ENCODE peak calls at places on chromosomes 5 and 9, in six cellular contexts. One of them, this sample, is unnamed. For H3K4me1, the result is how much of the 10 kb centered on the place peaks cover.

GRCh38 chr5:68343421-68343826 is 127.9 kb downstream of the PIK3R1 start:
- DNase-seq in CD8-positive, alpha-beta memory T cell: no peak
- DNase-seq in left ventricle myocardium inferior: peak
- DNase-seq in ovary: no peak
- DNase-seq in uterus: peak
- DNase-seq in heart left ventricle: peak
- DNase-seq in this sample: no peak

GRCh38 chr5:141814064-141814982 is 63.9 kb downstream of the PCDH1 start:
- DNase-seq in CD8-positive, alpha-beta memory T cell: peak
- DNase-seq in left ventricle myocardium inferior: peak
- DNase-seq in ovary: no peak
- DNase-seq in uterus: peak
- DNase-seq in heart left ventricle: peak
- DNase-seq in this sample: peak

GRCh38 chr9:2817987-2818386 is 25.9 kb downstream of the PUM3 start:
- DNase-seq in CD8-positive, alpha-beta memory T cell: no peak
- DNase-seq in left ventricle myocardium inferior: no peak
- DNase-seq in ovary: no peak
- DNase-seq in uterus: no peak
- DNase-seq in heart left ventricle: no peak
- DNase-seq in this sample: no peak

GRCh38 chr9:133992780-133993634 is 883 bp upstream of the VAV2 start:
- DNase-seq in CD8-positive, alpha-beta memory T cell: peak
- DNase-seq in left ventricle myocardium inferior: peak
- DNase-seq in ovary: peak
- DNase-seq in uterus: peak
- DNase-seq in heart left ventricle: peak
- DNase-seq in this sample: peak

GRCh38 chr5:168779333-168779732 is 200.2 kb upstream of the PANK3 start:
- DNase-seq in CD8-positive, alpha-beta memory T cell: no peak
- DNase-seq in left ventricle myocardium inferior: no peak
- DNase-seq in ovary: no peak
- DNase-seq in uterus: no peak
- DNase-seq in heart left ventricle: no peak
- DNase-seq in this sample: no peak

GRCh38 chr9:88184986-88185385 is 46.7 kb upstream of the SPATA31C2 start:
- DNase-seq in CD8-positive, alpha-beta memory T cell: no peak
- DNase-seq in left ventricle myocardium inferior: no peak
- DNase-seq in ovary: no peak
- DNase-seq in uterus: no peak
- DNase-seq in heart left ventricle: no peak
- DNase-seq in this sample: no peak

GRCh38 chr5:44860267-44860666 is 51.5 kb downstream of the MRPS30 start:
- DNase-seq in CD8-positive, alpha-beta memory T cell: peak
- DNase-seq in left ventricle myocardium inferior: no peak
- DNase-seq in ovary: no peak
- DNase-seq in uterus: no peak
- DNase-seq in heart left ventricle: no peak
- DNase-seq in this sample: no peak

GRCh38 chr5:126003309-126003708 is 419.9 kb upstream of the GRAMD2B start:
- DNase-seq in CD8-positive, alpha-beta memory T cell: no peak
- DNase-seq in left ventricle myocardium inferior: peak
- DNase-seq in ovary: peak
- DNase-seq in uterus: peak
- DNase-seq in heart left ventricle: peak
- DNase-seq in this sample: peak

GRCh38 chr5:67182406-67182805 is 14.2 kb downstream of the CD180 start:
- DNase-seq in CD8-positive, alpha-beta memory T cell: no peak
- DNase-seq in left ventricle myocardium inferior: peak
- DNase-seq in ovary: peak
- DNase-seq in uterus: peak
- DNase-seq in heart left ventricle: peak
- DNase-seq in this sample: peak

GRCh38 chr5:137478043-137478442 is 21.1 kb downstream of the SPOCK1 start:
- DNase-seq in CD8-positive, alpha-beta memory T cell: no peak
- DNase-seq in left ventricle myocardium inferior: no peak
- DNase-seq in ovary: no peak
- DNase-seq in uterus: no peak
- DNase-seq in heart left ventricle: no peak
- DNase-seq in this sample: no peak

GRCh38 chr5:143168171-143168681 is 235.3 kb downstream of the NR3C1 start:
- DNase-seq in CD8-positive, alpha-beta memory T cell: no peak
- DNase-seq in left ventricle myocardium inferior: no peak
- DNase-seq in ovary: no peak
- DNase-seq in uterus: no peak
- DNase-seq in heart left ventricle: no peak
- DNase-seq in this sample: no peak

GRCh38 chr9:7844283-7844682 is 44.7 kb upstream of the DMAC1 start:
- DNase-seq in CD8-positive, alpha-beta memory T cell: no peak
- DNase-seq in left ventricle myocardium inferior: no peak
- DNase-seq in ovary: no peak
- DNase-seq in uterus: no peak
- DNase-seq in heart left ventricle: no peak
- DNase-seq in this sample: no peak

GRCh38 chr5:178644826-178645545 is 18.1 kb upstream of the CLK4 start:
- DNase-seq in CD8-positive, alpha-beta memory T cell: no peak
- DNase-seq in left ventricle myocardium inferior: no peak
- DNase-seq in ovary: no peak
- DNase-seq in uterus: no peak
- DNase-seq in heart left ventricle: no peak
- DNase-seq in this sample: no peak

GRCh38 chr5:178388381-178389030 is 155.9 kb upstream of the PHYKPL start:
- DNase-seq in CD8-positive, alpha-beta memory T cell: no peak
- DNase-seq in left ventricle myocardium inferior: peak
- DNase-seq in ovary: no peak
- DNase-seq in uterus: no peak
- DNase-seq in heart left ventricle: peak
- DNase-seq in this sample: peak

GRCh38 chr9:125337282-125337681 is 75.7 kb downstream of the GAPVD1 start:
- DNase-seq in CD8-positive, alpha-beta memory T cell: no peak
- DNase-seq in left ventricle myocardium inferior: no peak
- DNase-seq in ovary: no peak
- DNase-seq in uterus: no peak
- DNase-seq in heart left ventricle: no peak
- DNase-seq in this sample: no peak

GRCh38 chr9:105413486-105414068 is 34.3 kb upstream of the FSD1L start:
- DNase-seq in CD8-positive, alpha-beta memory T cell: no peak
- DNase-seq in left ventricle myocardium inferior: no peak
- DNase-seq in ovary: no peak
- DNase-seq in uterus: peak
- DNase-seq in heart left ventricle: no peak
- DNase-seq in this sample: no peak

GRCh38 chr5:44885903-44886302 is 77.2 kb downstream of the MRPS30 start:
- DNase-seq in CD8-positive, alpha-beta memory T cell: no peak
- DNase-seq in left ventricle myocardium inferior: no peak
- DNase-seq in ovary: no peak
- DNase-seq in uterus: no peak
- DNase-seq in heart left ventricle: no peak
- DNase-seq in this sample: no peak

GRCh38 chr9:124334568-124335319 is 77.0 kb downstream of the NEK6 start:
- DNase-seq in CD8-positive, alpha-beta memory T cell: no peak
- DNase-seq in left ventricle myocardium inferior: no peak
- DNase-seq in ovary: no peak
- DNase-seq in uterus: no peak
- DNase-seq in heart left ventricle: no peak
- DNase-seq in this sample: no peak

GRCh38 chr9:134971196-134971595 is 53.5 kb upstream of the FCN1 start:
- DNase-seq in CD8-positive, alpha-beta memory T cell: no peak
- DNase-seq in left ventricle myocardium inferior: no peak
- DNase-seq in ovary: no peak
- DNase-seq in uterus: no peak
- DNase-seq in heart left ventricle: peak
- DNase-seq in this sample: no peak

GRCh38 chr5:88815048-88815789 is 67.8 kb downstream of the MEF2C start:
- DNase-seq in CD8-positive, alpha-beta memory T cell: no peak
- DNase-seq in left ventricle myocardium inferior: no peak
- DNase-seq in ovary: no peak
- DNase-seq in uterus: no peak
- DNase-seq in heart left ventricle: no peak
- DNase-seq in this sample: no peak

GRCh38 chr9:130630506-130631330 is 33.7 kb upstream of the PRDM12 start:
- DNase-seq in CD8-positive, alpha-beta memory T cell: no peak
- DNase-seq in left ventricle myocardium inferior: peak
- DNase-seq in ovary: no peak
- DNase-seq in uterus: no peak
- DNase-seq in heart left ventricle: peak
- DNase-seq in this sample: peak

GRCh38 chr9:136172412-136173079 is 32.4 kb downstream of the LHX3 start:
- DNase-seq in CD8-positive, alpha-beta memory T cell: no peak
- DNase-seq in left ventricle myocardium inferior: no peak
- DNase-seq in ovary: no peak
- DNase-seq in uterus: no peak
- DNase-seq in heart left ventricle: no peak
- DNase-seq in this sample: no peak

GRCh38 chr5:78757269-78758053 is 108.9 kb upstream of the LHFPL2 start:
- DNase-seq in CD8-positive, alpha-beta memory T cell: no peak
- DNase-seq in left ventricle myocardium inferior: peak
- DNase-seq in ovary: no peak
- DNase-seq in uterus: no peak
- DNase-seq in heart left ventricle: no peak
- DNase-seq in this sample: no peak
- H3K4me1 ChIP-seq in CD8-positive, alpha-beta memory T cell: under half
- H3K4me1 ChIP-seq in left ventricle myocardium inferior: under half
- H3K4me1 ChIP-seq in ovary: under half
- H3K4me1 ChIP-seq in uterus: under half
- H3K4me1 ChIP-seq in heart left ventricle: under half
- H3K4me1 ChIP-seq in this sample: half or more

GRCh38 chr5:10832987-10833386 is 72.0 kb upstream of the DAP start:
- DNase-seq in CD8-positive, alpha-beta memory T cell: no peak
- DNase-seq in left ventricle myocardium inferior: no peak
- DNase-seq in ovary: no peak
- DNase-seq in uterus: no peak
- DNase-seq in heart left ventricle: no peak
- DNase-seq in this sample: no peak

GRCh38 chr5:10828241-10828640 is 67.2 kb upstream of the DAP start:
- DNase-seq in CD8-positive, alpha-beta memory T cell: no peak
- DNase-seq in left ventricle myocardium inferior: no peak
- DNase-seq in ovary: no peak
- DNase-seq in uterus: no peak
- DNase-seq in heart left ventricle: no peak
- DNase-seq in this sample: no peak

GRCh38 chr5:10834695-10835094 is 73.7 kb upstream of the DAP start:
- DNase-seq in CD8-positive, alpha-beta memory T cell: no peak
- DNase-seq in left ventricle myocardium inferior: no peak
- DNase-seq in ovary: no peak
- DNase-seq in uterus: no peak
- DNase-seq in heart left ventricle: no peak
- DNase-seq in this sample: no peak

GRCh38 chr5:10832421-10832820 is 71.4 kb upstream of the DAP start:
- DNase-seq in CD8-positive, alpha-beta memory T cell: no peak
- DNase-seq in left ventricle myocardium inferior: no peak
- DNase-seq in ovary: no peak
- DNase-seq in uterus: no peak
- DNase-seq in heart left ventricle: no peak
- DNase-seq in this sample: no peak

DNA sequence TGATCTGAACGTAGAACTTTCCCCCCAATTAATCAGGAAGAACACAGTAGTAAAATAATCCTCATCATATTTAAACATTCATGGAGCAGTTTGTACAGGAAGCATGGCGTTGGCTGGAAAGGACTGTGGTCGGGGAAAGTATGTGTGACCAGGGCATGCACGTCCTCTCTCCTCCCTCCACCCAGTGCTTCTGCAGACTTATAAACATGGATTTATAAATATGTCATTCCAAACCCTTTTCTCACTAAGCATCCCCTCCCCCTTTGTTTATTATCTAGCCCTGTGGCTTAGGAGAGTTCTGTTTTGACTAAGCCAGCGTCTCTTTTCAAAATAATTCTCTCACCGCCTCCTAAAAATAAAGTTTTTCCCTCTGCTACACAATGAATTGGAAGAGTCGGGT is 70.4 kb upstream of the DAP start:
- DNase-seq in CD8-positive, alpha-beta memory T cell: no peak
- DNase-seq in left ventricle myocardium inferior: no peak
- DNase-seq in ovary: no peak
- DNase-seq in uterus: no peak
- DNase-seq in heart left ventricle: no peak
- DNase-seq in this sample: no peak
- H3K4me3 ChIP-seq in CD8-positive, alpha-beta memory T cell: no peak
- H3K4me3 ChIP-seq in left ventricle myocardium inferior: no peak
- H3K4me3 ChIP-seq in ovary: no peak
- H3K4me3 ChIP-seq in uterus: no peak
- H3K4me3 ChIP-seq in heart left ventricle: no peak
- H3K4me3 ChIP-seq in this sample: no peak

DNA sequence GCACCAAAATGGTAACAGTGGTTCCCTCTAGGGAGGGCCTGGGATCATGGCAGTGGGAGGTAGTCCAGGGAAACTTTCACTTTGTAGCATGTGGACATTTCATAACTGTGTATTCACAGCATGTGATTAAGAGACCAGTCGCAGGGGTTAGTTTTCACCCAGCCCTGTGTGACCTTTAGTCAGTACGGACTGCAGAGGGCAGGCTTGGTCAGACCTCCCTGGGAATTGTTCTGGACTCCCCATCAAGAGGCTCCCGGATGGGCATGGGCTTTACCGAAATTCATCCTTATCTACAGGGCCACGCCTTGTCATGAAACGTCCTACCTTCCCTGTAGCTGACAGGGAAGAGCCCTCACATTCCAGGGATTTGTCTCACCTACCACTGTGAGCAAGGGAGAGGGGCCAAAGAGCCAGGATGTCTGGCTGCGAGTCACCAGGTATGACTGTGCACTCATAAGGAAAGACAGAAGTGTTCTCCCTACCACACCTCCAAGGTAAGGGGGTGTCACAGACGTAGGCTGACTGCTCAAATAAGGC is 19.9 kb downstream of the GPX3 start:
- DNase-seq in CD8-positive, alpha-beta memory T cell: no peak
- DNase-seq in left ventricle myocardium inferior: peak
- DNase-seq in ovary: no peak
- DNase-seq in uterus: no peak
- DNase-seq in heart left ventricle: no peak
- DNase-seq in this sample: no peak
- H3K4me1 ChIP-seq in CD8-positive, alpha-beta memory T cell: under half
- H3K4me1 ChIP-seq in left ventricle myocardium inferior: under half
- H3K4me1 ChIP-seq in ovary: under half
- H3K4me1 ChIP-seq in uterus: under half
- H3K4me1 ChIP-seq in heart left ventricle: under half
- H3K4me1 ChIP-seq in this sample: under half

GRCh38 chr9:127976498-127976897 is 4.3 kb downstream of the EEIG1 start:
- DNase-seq in CD8-positive, alpha-beta memory T cell: peak
- DNase-seq in left ventricle myocardium inferior: no peak
- DNase-seq in ovary: no peak
- DNase-seq in uterus: no peak
- DNase-seq in heart left ventricle: no peak
- DNase-seq in this sample: no peak
- H3K4me3 ChIP-seq in CD8-positive, alpha-beta memory T cell: peak
- H3K4me3 ChIP-seq in left ventricle myocardium inferior: peak
- H3K4me3 ChIP-seq in ovary: peak
- H3K4me3 ChIP-seq in uterus: no peak
- H3K4me3 ChIP-seq in heart left ventricle: no peak
- H3K4me3 ChIP-seq in this sample: no peak